ENCODE peak calls at places on chromosomes 1 and 21, in five cellular contexts. V is tibial artery; J is DND-41; U is naive thymus-derived CD4-positive, alpha-beta T cell; O is endodermal cell. S is an unnamed sample.

GRCh38 chr21:38768385-38769071 is 37.2 kb upstream of the ETS2 start:
- DNase-seq in V (no peak), J (peak), U (peak), O (no peak), S (no peak)

GRCh38 chr21:31326478-31327247 is 17.4 kb downstream of the TIAM1 start:
- DNase-seq in V (no peak), J (peak), U (peak), O (no peak), S (no peak)

GRCh38 chr1:100109554-100110066 is 23.1 kb downstream of the SASS6 start:
- DNase-seq in V (no peak), J (no peak), U (no peak), O (no peak), S (no peak)

GRCh38 chr1:21574464-21575151 is 65.4 kb downstream of the ALPL start:
- DNase-seq in V (no peak), J (no peak), U (no peak), O (peak), S (peak)

GRCh38 chr1:198607714-198608113 is 31.1 kb upstream of the PTPRC start:
- DNase-seq in V (no peak), J (no peak), U (no peak), O (no peak), S (no peak)

GRCh38 chr21:45415943-45416611 is 11.1 kb downstream of the COL18A1 start:
- DNase-seq in V (peak), J (no peak), U (no peak), O (peak), S (no peak)

GRCh38 chr21:15034126-15034848 is 30.5 kb downstream of the NRIP1 start:
- DNase-seq in V (no peak), J (no peak), U (no peak), O (no peak), S (no peak)

GRCh38 chr1:52632732-52633290 is at the start of gene SHISAL2A:
- DNase-seq in V (no peak), J (no peak), U (peak), O (peak), S (peak)

GRCh38 chr1:15261155-15262002 is 14.4 kb downstream of the FHAD1 start:
- DNase-seq in V (peak), J (no peak), U (no peak), O (peak), S (no peak)

GRCh38 chr21:35075546-35075945 is 26.4 kb upstream of the RUNX1 start:
- DNase-seq in V (no peak), J (no peak), U (no peak), O (no peak), S (no peak)

GRCh38 chr1:180920193-180920592 is 7.5 kb downstream of the KIAA1614 start:
- DNase-seq in V (no peak), J (no peak), U (no peak), O (no peak), S (no peak)

GRCh38 chr1:164093543-164093942 is 465.4 kb upstream of the PBX1 start:
- DNase-seq in V (no peak), J (no peak), U (no peak), O (no peak), S (no peak)

GRCh38 chr1:44038876-44039657 is 7.8 kb upstream of the SLC6A9 start:
- DNase-seq in V (no peak), J (no peak), U (no peak), O (no peak), S (no peak)

GRCh38 chr1:186183219-186183618 is 191.8 kb downstream of the TPR start:
- DNase-seq in V (peak), J (no peak), U (no peak), O (no peak), S (no peak)

DNA sequence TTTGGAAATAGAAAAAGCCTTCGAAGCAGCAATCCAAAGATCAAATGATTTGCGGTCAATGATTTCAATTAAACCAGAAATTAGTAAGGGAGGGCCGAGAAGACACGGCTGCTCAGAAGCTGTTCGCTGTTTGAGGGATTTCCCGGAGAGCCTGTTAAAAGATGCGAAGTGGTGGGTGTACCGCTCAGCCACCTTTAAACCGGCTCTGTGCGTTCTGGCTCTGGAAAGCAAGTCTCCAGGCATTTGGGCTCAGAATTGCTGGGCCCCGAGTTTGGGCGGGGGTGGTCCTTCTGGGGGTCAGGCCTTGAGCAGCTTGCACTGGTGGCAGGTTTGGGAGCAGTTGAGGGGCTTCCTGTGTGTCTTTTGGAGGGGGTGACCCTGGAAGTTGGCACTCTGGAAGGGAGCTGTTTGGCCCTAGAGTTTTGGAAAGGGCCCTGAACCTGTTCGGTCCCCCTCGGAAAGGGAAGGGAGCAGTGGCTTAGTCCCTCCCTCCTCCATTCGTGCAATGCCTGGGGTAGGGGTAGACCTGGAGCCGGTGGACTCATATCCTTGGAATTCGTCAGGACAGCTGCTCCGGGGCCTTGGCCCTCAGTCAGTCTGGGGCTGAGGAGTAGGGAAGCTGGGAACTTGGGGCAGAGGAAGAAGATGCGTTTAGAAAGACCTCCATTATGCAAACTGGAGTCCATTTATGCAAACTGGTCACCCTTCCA is 3.2 kb downstream of the SIM2 start:
- DNase-seq in V (no peak), J (no peak), U (no peak), O (peak), S (peak)
- H3K4me3 ChIP-seq in V (no peak), J (peak), U (no peak), O (no peak), S (no peak)

GRCh38 chr21:41249476-41249875 is 67.1 kb upstream of the FAM3B start:
- DNase-seq in V (no peak), J (no peak), U (no peak), O (peak), S (no peak)
- H3K4me3 ChIP-seq in V (no peak), J (no peak), U (no peak), O (no peak), S (no peak)

DNA sequence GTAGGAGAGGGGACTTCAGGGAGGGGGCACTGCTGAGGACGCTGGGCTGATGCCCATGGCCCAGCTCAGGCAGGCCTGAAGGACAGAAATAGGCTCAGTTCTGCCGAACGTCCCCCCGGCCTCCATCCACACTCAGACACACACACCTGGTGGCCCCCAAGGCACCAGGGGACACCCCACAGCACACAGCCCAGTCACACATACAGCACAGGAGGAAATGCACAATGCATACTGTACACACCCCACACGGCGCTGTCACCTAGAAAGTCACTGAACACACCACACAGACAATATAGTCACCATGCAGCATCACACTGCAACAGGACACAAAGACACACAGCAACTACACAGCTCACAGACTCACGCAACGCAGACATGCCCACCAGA is 562 bp downstream of the SYTL1 start:
- DNase-seq in V (no peak), J (no peak), U (peak), O (peak), S (peak)
- H3K4me3 ChIP-seq in V (no peak), J (no peak), U (peak), O (no peak), S (peak)

GRCh38 chr1:11058595-11059165 is 1.1 kb downstream of the SRM start:
- DNase-seq in V (no peak), J (no peak), U (no peak), O (no peak), S (peak)

GRCh38 chr1:11057477-11057876 is 2.3 kb downstream of the SRM start:
- DNase-seq in V (no peak), J (no peak), U (no peak), O (no peak), S (peak)

GRCh38 chr1:11056504-11056903 is 3.3 kb downstream of the SRM start:
- DNase-seq in V (no peak), J (no peak), U (no peak), O (no peak), S (no peak)

GRCh38 chr1:11059166-11059989 is 440 bp downstream of the SRM start:
- DNase-seq in V (no peak), J (peak), U (no peak), O (no peak), S (peak)

GRCh38 chr1:11058026-11058425 is 1.8 kb downstream of the SRM start:
- DNase-seq in V (no peak), J (no peak), U (no peak), O (no peak), S (no peak)
- H3K4me3 ChIP-seq in V (no peak), J (peak), U (no peak), O (no peak), S (no peak)

S was measured in H7.